ENCODE peak calls at places on chromosomes 16 and 17, in nine cellular contexts. C is PC-9; R is CD8-positive, alpha-beta T cell; S is ovary; J is GM23338; L is esophagus squamous epithelium; B is WERI-Rb-1; N is thyroid gland; E is stomach. I is an unnamed sample.
A peak's percentile ranks its signal among the peaks of the same experiment; 100 is the strongest.

GRCh38 chr17:65370669-65371126 is 190.8 kb downstream of the AXIN2 start:
- DNase-seq in C (peak; percentile 65), R (no peak), S (no peak), J (peak; percentile 6), L (no peak), B (no peak), N (no peak), E (peak; percentile 67), I (peak; percentile 11)

GRCh38 chr16:24130494-24131085 is 125.5 kb upstream of the CACNG3 start:
- DNase-seq in C (no peak), R (no peak), S (no peak), J (no peak), L (no peak), B (peak; percentile 57), N (no peak), E (no peak), I (peak; percentile 11)

GRCh38 chr17:8016632-8017424 is 14.4 kb downstream of the GUCY2D start:
- DNase-seq in C (peak; percentile 35), R (no peak), S (no peak), J (peak; percentile 92), L (no peak), B (peak; percentile 81), N (peak; percentile 52), E (peak; percentile 68), I (peak; percentile 80)

GRCh38 chr17:80905586-80906230 is 85.9 kb upstream of the CHMP6 start:
- DNase-seq in C (no peak), R (no peak), S (no peak), J (no peak), L (no peak), B (no peak), N (no peak), E (no peak), I (no peak)

GRCh38 chr17:76500745-76501017 is 542 bp downstream of the RHBDF2 start:
- DNase-seq in C (no peak), R (no peak), S (no peak), J (no peak), L (no peak), B (peak; percentile 8), N (no peak), E (no peak), I (no peak)

GRCh38 chr16:85227924-85228462 is 115.7 kb upstream of the CIBAR2 start:
- DNase-seq in C (no peak), R (no peak), S (peak; percentile 53), J (peak; percentile 49), L (no peak), B (no peak), N (peak; percentile 36), E (no peak), I (peak; percentile 46)

GRCh38 chr17:499836-500543 is 147.4 kb upstream of the RPH3AL start:
- DNase-seq in C (no peak), R (peak; percentile 61), S (no peak), J (peak; percentile 23), L (no peak), B (no peak), N (no peak), E (peak; percentile 32), I (no peak)

GRCh38 chr17:35750526-35751395 is 2.3 kb downstream of the GAS2L2 start:
- DNase-seq in C (no peak), R (no peak), S (no peak), J (no peak), L (no peak), B (no peak), N (no peak), E (no peak), I (no peak)

GRCh38 chr17:77319211-77320031 is 178.7 kb downstream of the SEC14L1 start:
- DNase-seq in C (peak; percentile 88), R (no peak), S (peak; percentile 73), J (peak; percentile 46), L (no peak), B (peak; percentile 10), N (peak; percentile 87), E (peak; percentile 88), I (peak; percentile 29)

GRCh38 chr17:6023452-6023851 is 46.7 kb upstream of the WSCD1 start:
- DNase-seq in C (no peak), R (no peak), S (no peak), J (no peak), L (no peak), B (no peak), N (no peak), E (no peak), I (no peak)

DNA sequence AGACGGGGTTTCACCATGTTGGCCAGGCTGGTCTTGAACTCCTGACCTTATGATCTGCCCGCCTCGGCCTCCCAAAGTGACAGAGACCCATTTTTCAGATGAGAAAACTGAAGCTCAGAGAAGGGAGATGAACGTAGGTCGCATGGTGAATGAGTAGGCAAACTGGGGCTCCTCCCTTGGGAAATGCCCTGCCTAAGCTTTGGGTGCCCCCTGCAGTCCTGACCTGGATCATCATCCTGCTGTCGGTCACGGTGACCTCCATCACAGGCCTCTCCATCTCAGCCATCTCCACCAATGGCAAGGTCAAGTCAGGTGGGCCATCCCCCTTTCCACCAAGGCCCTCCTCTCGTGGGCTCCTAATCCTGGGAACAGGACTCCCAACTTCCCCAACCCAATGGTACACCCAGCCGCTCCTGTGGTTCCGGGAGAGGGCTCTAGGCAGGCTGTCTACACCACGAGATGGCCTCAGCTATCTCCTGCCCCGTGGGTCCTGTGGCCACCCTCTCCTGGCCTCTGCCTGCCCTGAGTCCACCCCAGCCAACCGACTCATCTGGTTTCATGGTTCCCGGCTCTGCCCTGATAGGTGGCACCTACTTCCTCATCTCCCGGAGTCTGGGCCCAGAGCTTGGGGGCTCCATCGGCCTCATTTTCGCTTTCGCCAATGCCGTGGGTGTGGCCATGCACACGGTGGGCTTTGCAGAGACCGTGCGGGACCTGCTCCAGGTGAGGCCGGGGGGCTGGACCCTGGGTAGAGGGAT is 4.7 kb downstream of the SLC12A3 start:
- DNase-seq in C (no peak), R (no peak), S (no peak), J (peak; percentile 75), L (no peak), B (peak; percentile 27), N (peak; percentile 17), E (no peak), I (peak; percentile 26)
- H3K4me3 ChIP-seq in C (no peak overlapping the region), R (no peak overlapping the region), S (no peak overlapping the region), J (no peak overlapping the region), L (no peak overlapping the region), B (no peak overlapping the region), N (no peak overlapping the region), E (no peak overlapping the region), I (no peak overlapping the region)

GRCh38 chr17:16442141-16442540 is 26.8 kb downstream of the TRPV2 start:
- DNase-seq in C (no peak), R (no peak), S (no peak), J (peak; percentile 42), L (no peak), B (no peak), N (no peak), E (no peak), I (peak; percentile 23)
- H3K36me3 ChIP-seq in C (peaks cover 41% of the 10 kb centered on the region), R (peaks cover 19% of the 10 kb centered on the region), S (no peaks in the 10 kb centered on the region), J (peaks cover 33% of the 10 kb centered on the region), L (peaks cover 21% of the 10 kb centered on the region), B (peaks cover 70% of the 10 kb centered on the region), N (peaks cover 17% of the 10 kb centered on the region), E (peaks cover 28% of the 10 kb centered on the region), I (peaks cover 6% of the 10 kb centered on the region)

DNA sequence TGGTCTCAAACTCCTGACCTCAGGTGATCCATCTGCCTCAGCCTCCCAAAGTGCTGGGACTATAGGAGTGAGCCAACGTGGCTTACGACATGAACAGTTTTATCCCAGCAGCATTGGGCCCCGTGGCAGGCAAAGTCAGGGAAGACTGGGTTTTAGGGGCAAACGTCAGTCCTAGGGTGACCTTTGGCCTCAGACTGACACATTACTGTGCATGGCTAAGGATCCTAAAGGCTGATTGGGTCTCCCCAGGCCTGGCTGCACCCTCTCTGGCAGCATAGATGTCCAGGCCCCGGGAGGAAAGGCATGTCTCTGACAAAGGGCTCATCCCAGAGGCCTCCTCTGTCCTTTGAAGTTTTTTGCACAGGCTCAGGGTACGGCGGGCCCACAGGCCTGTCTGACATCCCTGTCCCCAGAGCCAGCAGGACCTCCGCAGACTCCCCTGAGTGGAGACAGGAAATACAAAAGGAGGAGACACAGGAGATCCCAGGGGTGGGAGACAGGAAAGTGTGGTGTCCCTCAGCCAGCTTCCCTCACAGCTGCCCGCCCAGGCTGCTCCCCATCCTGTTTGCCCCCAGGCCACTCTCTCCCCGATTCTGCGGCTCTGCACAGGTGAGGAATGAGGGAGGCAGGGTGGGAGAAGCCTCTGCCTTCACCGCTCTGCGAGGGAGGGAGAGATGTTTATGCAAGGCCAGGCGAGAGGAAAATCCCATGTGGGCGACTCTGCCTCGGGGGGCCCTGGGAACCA is 54.5 kb upstream of the MTSS2 start:
- DNase-seq in C (no peak), R (no peak), S (no peak), J (no peak), L (no peak), B (no peak), N (no peak), E (no peak), I (no peak)
- H3K4me3 ChIP-seq in C (no peak overlapping the region), R (no peak overlapping the region), S (no peak overlapping the region), J (no peak overlapping the region), L (no peak overlapping the region), B (no peak overlapping the region), N (no peak overlapping the region), E (no peak overlapping the region), I (no peak overlapping the region)

GRCh38 chr16:1222553-1223354 is 2.3 kb downstream of the TPSG1 start:
- DNase-seq in C (no peak), R (no peak), S (no peak), J (no peak), L (no peak), B (no peak), N (no peak), E (no peak), I (no peak)

GRCh38 chr16:1220098-1220728 is 4.9 kb downstream of the TPSG1 start:
- DNase-seq in C (peak; percentile 25), R (no peak), S (no peak), J (no peak), L (no peak), B (no peak), N (no peak), E (no peak), I (no peak)

GRCh38 chr16:1221628-1222552 is 3.2 kb downstream of the TPSG1 start:
- DNase-seq in C (no peak), R (no peak), S (no peak), J (no peak), L (no peak), B (no peak), N (no peak), E (no peak), I (no peak)

GRCh38 chr16:1218930-1219611 is 6.0 kb downstream of the TPSG1 start:
- DNase-seq in C (peak; percentile 5), R (no peak), S (no peak), J (no peak), L (no peak), B (no peak), N (no peak), E (no peak), I (no peak)

DNA sequence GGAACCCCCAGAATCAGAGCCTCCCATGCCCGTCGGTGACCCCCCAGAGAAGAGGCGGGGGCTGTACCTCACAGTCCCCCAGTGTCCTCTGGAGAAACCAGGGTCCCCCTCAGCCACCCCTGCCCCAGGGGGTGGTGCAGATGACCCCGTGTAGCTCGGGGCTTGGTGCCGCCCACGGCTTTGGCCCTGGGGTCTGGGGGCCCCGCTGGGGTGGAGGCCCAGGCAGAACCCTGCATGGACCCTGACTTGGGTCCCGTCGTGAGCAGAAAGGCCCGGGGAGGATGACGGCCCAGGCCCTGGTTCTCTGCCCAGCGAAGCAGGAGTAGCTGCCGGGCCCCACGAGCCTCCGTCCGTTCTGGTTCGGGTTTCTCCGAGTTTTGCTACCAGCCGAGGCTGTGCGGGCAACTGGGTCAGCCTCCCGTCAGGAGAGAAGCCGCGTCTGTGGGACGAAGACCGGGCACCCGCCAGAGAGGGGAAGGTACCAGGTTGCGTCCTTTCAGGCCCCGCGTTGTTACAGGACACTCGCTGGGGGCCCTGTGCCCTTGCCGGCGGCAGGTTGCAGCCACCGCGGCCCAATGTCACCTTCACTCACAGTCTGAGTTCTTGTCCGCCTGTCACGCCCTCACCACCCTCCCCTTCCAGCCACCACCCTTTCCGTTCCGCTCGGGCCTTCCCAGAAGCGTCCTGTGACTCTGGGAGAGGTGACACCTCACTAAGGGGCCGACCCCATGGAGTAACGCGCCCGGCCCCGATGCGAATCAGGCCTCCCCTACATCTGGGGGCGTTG is 4.0 kb downstream of the TPSG1 start:
- DNase-seq in C (peak; percentile 21), R (no peak), S (no peak), J (no peak), L (no peak), B (no peak), N (no peak), E (no peak), I (no peak)
- H3K36me3 ChIP-seq in C (no peaks in the 10 kb centered on the region), R (no peaks in the 10 kb centered on the region), S (no peaks in the 10 kb centered on the region), J (no peaks in the 10 kb centered on the region), L (no peaks in the 10 kb centered on the region), B (peaks cover 66% of the 10 kb centered on the region), N (no peaks in the 10 kb centered on the region), E (no peaks in the 10 kb centered on the region), I (no peaks in the 10 kb centered on the region)

I was measured in neural progenitor cell.